ENCODE peak calls at places on chromosomes 5 and 9, in five cellular contexts. L is CD8-positive, alpha-beta T cell; X is IMR-90; C is CD8-positive, alpha-beta memory T cell; K is right cardiac atrium. T is an unnamed sample.

GRCh38 chr5:62934319-62934718 is 355.7 kb downstream of the LRRC70 start:
- DNase-seq in L (no peak), X (no peak), C (no peak), K (no peak), T (no peak)

GRCh38 chr5:1948111-1948510 is 65.4 kb upstream of the IRX4 start:
- DNase-seq in L (no peak), X (no peak), C (no peak), K (no peak), T (no peak)

GRCh38 chr5:150014456-150014855 is 13.9 kb downstream of the HMGXB3 start:
- DNase-seq in L (no peak), X (no peak), C (no peak), K (no peak), T (no peak)

GRCh38 chr5:80799573-80799972 is 144.8 kb upstream of the DHFR start:
- DNase-seq in L (no peak), X (no peak), C (no peak), K (no peak), T (no peak)

GRCh38 chr9:86303316-86303975 is 21.1 kb upstream of the ISCA1 start:
- DNase-seq in L (peak), X (peak), C (peak), K (no peak), T (no peak)

GRCh38 chr9:117938086-117938485 is 233.9 kb downstream of the TLR4 start:
- DNase-seq in L (no peak), X (no peak), C (no peak), K (no peak), T (no peak)

GRCh38 chr9:31140316-31140715 is 1244.1 kb upstream of the ACO1 start:
- DNase-seq in L (no peak), X (no peak), C (no peak), K (no peak), T (no peak)

GRCh38 chr9:14247577-14247976 is 66.4 kb downstream of the NFIB start:
- DNase-seq in L (no peak), X (no peak), C (no peak), K (no peak), T (no peak)

GRCh38 chr9:79685576-79685975 is 113.8 kb downstream of the TLE4 start:
- DNase-seq in L (no peak), X (peak), C (no peak), K (no peak), T (no peak)

GRCh38 chr5:178542455-178542854 is 47.7 kb downstream of the COL23A1 start:
- DNase-seq in L (no peak), X (no peak), C (no peak), K (no peak), T (no peak)

GRCh38 chr9:96450613-96451544 is 910 bp downstream of the HABP4 start:
- DNase-seq in L (peak), X (peak), C (peak), K (peak), T (no peak)

GRCh38 chr9:6566409-6567139 is 79.0 kb downstream of the GLDC start:
- DNase-seq in L (no peak), X (peak), C (no peak), K (no peak), T (no peak)

GRCh38 chr9:36479086-36479485 is 79.0 kb upstream of the RNF38 start:
- DNase-seq in L (no peak), X (no peak), C (no peak), K (no peak), T (no peak)

GRCh38 chr5:136023935-136024645 is 4.7 kb upstream of the TGFBI start:
- DNase-seq in L (no peak), X (peak), C (no peak), K (no peak), T (no peak)

GRCh38 chr5:97133106-97133505 is 9.3 kb downstream of the LIX1 start:
- DNase-seq in L (no peak), X (no peak), C (no peak), K (no peak), T (peak)

GRCh38 chr5:98454904-98455303 is 318.6 kb upstream of the RGMB start:
- DNase-seq in L (no peak), X (peak), C (no peak), K (no peak), T (no peak)

GRCh38 chr5:176740702-176741565 is 69.4 kb upstream of the UNC5A start:
- DNase-seq in L (no peak), X (no peak), C (peak), K (no peak), T (no peak)

GRCh38 chr5:54758038-54758437 is 227.4 kb downstream of the ESM1 start:
- DNase-seq in L (no peak), X (peak), C (no peak), K (no peak), T (no peak)

GRCh38 chr9:89594811-89595550 is 9.8 kb upstream of the GADD45G start:
- DNase-seq in L (no peak), X (no peak), C (no peak), K (no peak), T (no peak)

GRCh38 chr5:167652690-167653089 is 638.8 kb upstream of the WWC1 start:
- DNase-seq in L (no peak), X (peak), C (no peak), K (no peak), T (no peak)

GRCh38 chr5:157539623-157540022 is 36.0 kb downstream of the ADAM19 start:
- DNase-seq in L (no peak), X (peak), C (no peak), K (no peak), T (no peak)

GRCh38 chr9:137459601-137460362 is 648 bp upstream of the NSMF start:
- DNase-seq in L (no peak), X (no peak), C (no peak), K (no peak), T (no peak)

GRCh38 chr9:68914751-68915150 is 99.2 kb downstream of the PRKACG start:
- DNase-seq in L (no peak), X (no peak), C (no peak), K (no peak), T (no peak)

GRCh38 chr9:77546391-77546790 is 101.7 kb downstream of the GNA14 start:
- DNase-seq in L (no peak), X (no peak), C (no peak), K (no peak), T (no peak)

GRCh38 chr9:127397722-127398647 is 1.0 kb downstream of the SLC2A8 start:
- DNase-seq in L (no peak), X (peak), C (peak), K (peak), T (peak)

GRCh38 chr5:88393082-88393481 is 124.4 kb upstream of the TMEM161B start:
- DNase-seq in L (no peak), X (no peak), C (no peak), K (no peak), T (no peak)

GRCh38 chr5:94359880-94360279 is 258.5 kb downstream of the KIAA0825 start:
- DNase-seq in L (no peak), X (no peak), C (no peak), K (no peak), T (no peak)

GRCh38 chr5:94360382-94360781 is 258.0 kb downstream of the KIAA0825 start:
- DNase-seq in L (no peak), X (no peak), C (no peak), K (no peak), T (no peak)

GRCh38 chr5:94353605-94354004 is 264.8 kb downstream of the KIAA0825 start:
- DNase-seq in L (no peak), X (no peak), C (no peak), K (no peak), T (no peak)

GRCh38 chr5:94361161-94361560 is 257.2 kb downstream of the KIAA0825 start:
- DNase-seq in L (no peak), X (no peak), C (no peak), K (no peak), T (no peak)

GRCh38 chr5:94355817-94356216 is 262.6 kb downstream of the KIAA0825 start:
- DNase-seq in L (no peak), X (no peak), C (no peak), K (no peak), T (no peak)
- H3K27ac ChIP-seq in L (no peak), X (no peak), C (no peak), K (no peak), T (no peak)

DNA sequence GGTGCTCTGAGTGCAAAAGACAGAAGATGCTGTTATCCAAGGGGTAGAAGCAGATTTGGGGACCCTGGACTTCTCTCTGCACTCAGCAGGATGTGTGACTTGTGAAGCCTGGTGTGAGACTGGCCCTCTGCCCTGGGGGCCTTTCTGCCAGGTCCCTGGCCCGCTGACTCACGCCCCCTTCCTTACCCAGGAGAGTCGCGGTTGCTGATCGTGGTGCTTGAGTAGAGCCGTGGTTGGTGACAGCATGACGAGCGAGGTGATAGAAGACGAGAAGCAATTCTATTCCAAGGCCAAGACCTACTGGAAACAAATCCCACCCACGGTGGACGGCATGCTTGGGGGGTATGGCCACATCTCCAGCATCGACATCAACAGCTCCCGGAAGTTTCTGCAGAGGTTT is 6.5 kb downstream of the NTMT1 start:
- DNase-seq in L (no peak), X (peak), C (no peak), K (peak), T (no peak)
- H3K27ac ChIP-seq in L (no peak), X (peak), C (no peak), K (no peak), T (no peak)

GRCh38 chr5:132013006-132013689 is 1.7 kb upstream of the ACSL6 start:
- DNase-seq in L (no peak), X (no peak), C (no peak), K (no peak), T (no peak)
- H3K27ac ChIP-seq in L (no peak), X (no peak), C (no peak), K (no peak), T (no peak)

DNA sequence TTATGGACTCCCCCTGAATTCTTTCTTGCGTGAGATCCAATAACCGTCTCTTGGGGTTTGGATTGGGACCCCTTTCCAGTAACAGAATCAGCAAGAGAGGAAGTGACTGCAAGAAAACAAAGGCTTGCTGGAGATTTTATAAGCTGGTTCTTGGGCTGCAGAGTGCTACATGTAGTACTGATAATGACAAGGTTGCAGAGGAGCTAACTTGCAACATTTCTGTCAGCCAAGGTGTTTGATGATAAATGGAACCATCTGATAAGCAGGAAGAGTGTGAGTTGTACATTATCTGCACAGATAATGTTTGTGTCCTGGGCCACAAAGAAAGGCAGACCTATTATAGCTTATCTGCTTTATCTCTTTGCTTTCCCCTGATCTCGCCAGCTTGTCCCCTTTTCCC is 37.1 kb downstream of the DNAJB5 start:
- DNase-seq in L (no peak), X (no peak), C (no peak), K (no peak), T (no peak)
- H3K27ac ChIP-seq in L (no peak), X (no peak), C (no peak), K (peak), T (no peak)

GRCh38 chr9:98958271-98958989 is 14.7 kb downstream of the COL15A1 start:
- DNase-seq in L (no peak), X (peak), C (no peak), K (peak), T (no peak)
- H3K27ac ChIP-seq in L (no peak), X (peak), C (no peak), K (peak), T (no peak)

DNA sequence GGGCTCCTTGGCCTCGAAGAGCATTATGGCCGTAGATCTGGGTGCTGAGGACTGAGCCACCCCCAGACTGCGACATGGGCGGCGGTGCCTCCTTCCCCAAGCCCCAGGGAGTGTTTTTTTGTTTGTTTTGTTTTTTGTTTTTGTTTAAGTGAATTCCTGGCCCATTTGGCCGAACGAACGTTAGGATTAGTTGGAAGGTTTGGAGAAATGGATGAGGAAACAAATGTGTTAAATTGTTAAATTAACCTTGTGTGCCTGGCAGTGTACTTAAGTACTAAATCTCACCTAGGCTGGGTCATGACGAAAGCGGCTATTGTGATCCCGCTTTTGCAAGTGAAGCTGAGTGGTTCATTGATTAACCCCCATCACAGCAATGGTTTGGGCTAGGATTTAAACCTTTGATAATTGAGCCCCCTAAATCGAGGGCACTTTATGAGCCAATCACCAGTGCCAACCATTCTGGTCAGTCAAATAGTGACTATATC is 22.9 kb downstream of the HNRNPK start:
- DNase-seq in L (no peak), X (no peak), C (no peak), K (no peak), T (no peak)
- H3K27ac ChIP-seq in L (peak), X (peak), C (peak), K (peak), T (no peak)

DNA sequence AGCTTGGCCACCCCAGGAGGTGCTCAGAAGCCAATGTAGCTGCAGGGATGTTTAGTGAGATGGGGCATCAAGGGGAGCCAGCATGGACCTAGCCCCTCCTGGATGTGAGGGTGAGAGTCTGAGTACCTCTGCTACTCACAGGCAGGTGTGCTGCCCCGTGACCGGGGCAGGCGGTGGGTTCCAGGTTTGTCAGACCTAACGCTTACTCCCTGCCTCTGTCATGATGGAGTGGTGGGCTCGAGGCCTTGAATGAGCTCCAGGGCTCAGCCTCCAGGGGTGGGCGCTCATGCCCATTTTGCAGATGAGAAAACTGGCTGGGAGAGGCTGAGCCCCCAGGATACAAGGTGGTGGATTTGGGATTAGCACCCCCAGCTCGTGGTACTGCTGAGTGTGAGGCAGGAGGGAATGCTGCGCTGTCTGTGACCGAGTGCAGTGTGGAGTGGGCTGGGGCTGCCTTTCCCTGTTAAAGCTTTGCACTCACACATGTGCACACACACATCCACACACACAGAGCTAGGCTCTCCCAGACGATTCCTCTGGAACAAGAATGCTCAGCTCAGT is 1.5 kb downstream of the RXRA start:
- DNase-seq in L (no peak), X (no peak), C (no peak), K (peak), T (no peak)
- H3K27ac ChIP-seq in L (no peak), X (peak), C (peak), K (peak), T (peak)

DNA sequence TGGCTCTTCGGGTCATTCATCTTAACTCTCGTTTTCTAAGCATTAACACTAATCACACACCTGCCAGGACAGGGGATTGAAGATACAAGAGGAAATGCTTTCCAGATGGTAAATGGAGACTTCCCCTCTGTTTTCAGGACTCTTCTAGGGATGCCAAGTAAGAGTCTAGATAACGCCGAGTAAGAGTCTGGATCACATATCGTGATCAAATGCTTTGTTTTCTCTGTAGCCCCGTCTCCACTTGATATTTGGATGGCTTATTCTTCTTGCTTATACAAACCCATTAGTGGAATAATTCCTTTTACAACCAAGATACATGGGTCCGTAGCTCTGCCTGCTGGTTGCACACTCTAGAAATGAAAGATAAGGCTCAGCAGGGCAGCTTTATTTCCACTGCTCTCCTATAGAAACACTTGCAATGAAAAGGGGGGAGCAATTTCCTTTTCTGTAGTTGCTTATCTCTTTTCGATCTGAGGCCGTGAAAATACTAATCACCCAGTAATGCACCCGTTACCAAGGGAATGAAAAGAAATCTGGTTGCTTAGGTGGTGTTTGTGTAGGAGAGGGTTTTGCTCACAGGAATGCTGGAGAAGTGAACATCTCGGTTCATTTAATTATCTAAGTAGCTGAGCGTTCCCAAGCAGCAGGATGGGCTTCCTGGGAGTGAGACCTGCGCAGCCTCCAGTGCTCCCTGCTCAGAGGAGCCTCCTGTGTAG is 131.6 kb downstream of the ADAMTS16 start:
- DNase-seq in L (no peak), X (no peak), C (no peak), K (no peak), T (no peak)
- H3K27ac ChIP-seq in L (no peak), X (no peak), C (no peak), K (no peak), T (no peak)

GRCh38 chr9:81529556-81530193 is 159.7 kb downstream of the TLE1 start:
- DNase-seq in L (no peak), X (peak), C (no peak), K (peak), T (peak)
- H3K27ac ChIP-seq in L (no peak), X (no peak), C (no peak), K (no peak), T (no peak)

DNA sequence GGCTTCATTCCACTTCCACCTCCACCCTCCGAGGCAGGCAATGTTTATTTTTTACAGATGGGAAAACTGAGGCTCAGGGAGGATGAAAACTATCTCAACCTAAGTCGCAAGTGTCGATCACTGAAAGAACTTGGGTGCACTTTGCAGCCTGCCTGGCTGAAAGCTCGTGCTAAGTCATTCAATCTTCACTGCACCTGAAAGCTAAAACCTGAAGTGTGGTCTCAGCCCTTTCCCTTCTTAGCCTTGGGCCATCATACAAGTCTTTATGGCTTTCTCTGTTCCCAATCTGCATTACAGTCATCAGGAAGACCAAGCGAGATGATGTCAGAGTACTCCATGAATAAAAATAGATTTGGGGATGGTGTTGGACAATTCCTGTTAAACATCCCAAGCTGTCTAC is 1.0 kb upstream of the TNFSF8 start:
- DNase-seq in L (no peak), X (no peak), C (no peak), K (no peak), T (no peak)
- H3K27ac ChIP-seq in L (no peak), X (no peak), C (no peak), K (no peak), T (no peak)